ENCODE peak calls at places on chromosome 2, in seven cellular contexts. One of them, this sample, is unnamed.

GRCh38 chr2:183244300-183244849 is 120.1 kb downstream of the NUP35 start:
- DNase-seq in AG10803: no peak
- DNase-seq in WERI-Rb-1: no peak
- DNase-seq in neural progenitor cell: peak
- DNase-seq in cardiac muscle cell: no peak
- DNase-seq in ovary: no peak
- DNase-seq in fibroblast of mammary gland: no peak
- DNase-seq in this sample: no peak

GRCh38 chr2:138752231-138752956 is 27.8 kb downstream of the NXPH2 start:
- DNase-seq in neural progenitor cell: no peak
- DNase-seq in cardiac muscle cell: no peak
- DNase-seq in AG10803: no peak
- DNase-seq in fibroblast of mammary gland: no peak
- DNase-seq in ovary: no peak
- DNase-seq in WERI-Rb-1: no peak
- DNase-seq in this sample: peak

GRCh38 chr2:160271166-160272086 is 71.4 kb upstream of the ITGB6 start:
- DNase-seq in AG10803: no peak
- DNase-seq in fibroblast of mammary gland: no peak
- DNase-seq in neural progenitor cell: peak
- DNase-seq in cardiac muscle cell: peak
- DNase-seq in WERI-Rb-1: no peak
- DNase-seq in ovary: peak
- DNase-seq in this sample: no peak

GRCh38 chr2:10084956-10085851 is 5.0 kb upstream of the CYS1 start:
- DNase-seq in fibroblast of mammary gland: no peak
- DNase-seq in WERI-Rb-1: no peak
- DNase-seq in neural progenitor cell: no peak
- DNase-seq in AG10803: no peak
- DNase-seq in cardiac muscle cell: no peak
- DNase-seq in ovary: no peak
- DNase-seq in this sample: no peak

GRCh38 chr2:109098251-109098920 is 30.6 kb upstream of the SH3RF3 start:
- DNase-seq in WERI-Rb-1: no peak
- DNase-seq in cardiac muscle cell: no peak
- DNase-seq in neural progenitor cell: peak
- DNase-seq in ovary: no peak
- DNase-seq in fibroblast of mammary gland: peak
- DNase-seq in AG10803: no peak
- DNase-seq in this sample: peak

GRCh38 chr2:63842149-63843061 is 709 bp downstream of the UGP2 start:
- DNase-seq in AG10803: peak
- DNase-seq in WERI-Rb-1: no peak
- DNase-seq in fibroblast of mammary gland: peak
- DNase-seq in ovary: peak
- DNase-seq in cardiac muscle cell: peak
- DNase-seq in neural progenitor cell: peak
- DNase-seq in this sample: peak

GRCh38 chr2:37820471-37820991 is 104.6 kb upstream of the RMDN2 start:
- DNase-seq in WERI-Rb-1: no peak
- DNase-seq in ovary: no peak
- DNase-seq in neural progenitor cell: no peak
- DNase-seq in AG10803: peak
- DNase-seq in fibroblast of mammary gland: peak
- DNase-seq in cardiac muscle cell: no peak
- DNase-seq in this sample: no peak

GRCh38 chr2:166238176-166238575 is 110.4 kb upstream of the SCN1A start:
- DNase-seq in fibroblast of mammary gland: no peak
- DNase-seq in neural progenitor cell: no peak
- DNase-seq in cardiac muscle cell: no peak
- DNase-seq in ovary: no peak
- DNase-seq in WERI-Rb-1: no peak
- DNase-seq in AG10803: no peak
- DNase-seq in this sample: no peak

GRCh38 chr2:105744091-105744908 is 412 bp upstream of the NCK2 start:
- DNase-seq in fibroblast of mammary gland: no peak
- DNase-seq in WERI-Rb-1: peak
- DNase-seq in cardiac muscle cell: peak
- DNase-seq in neural progenitor cell: peak
- DNase-seq in ovary: peak
- DNase-seq in AG10803: peak
- DNase-seq in this sample: peak

GRCh38 chr2:189486237-189486770 is 45.0 kb downstream of the WDR75 start:
- DNase-seq in WERI-Rb-1: no peak
- DNase-seq in neural progenitor cell: no peak
- DNase-seq in cardiac muscle cell: no peak
- DNase-seq in AG10803: no peak
- DNase-seq in fibroblast of mammary gland: no peak
- DNase-seq in ovary: no peak
- DNase-seq in this sample: peak

GRCh38 chr2:84697895-84698294 is 181.6 kb downstream of the DNAH6 start:
- DNase-seq in fibroblast of mammary gland: no peak
- DNase-seq in cardiac muscle cell: no peak
- DNase-seq in ovary: no peak
- DNase-seq in WERI-Rb-1: no peak
- DNase-seq in neural progenitor cell: no peak
- DNase-seq in AG10803: peak
- DNase-seq in this sample: peak

GRCh38 chr2:156580501-156580900 is 144.3 kb downstream of the GPD2 start:
- DNase-seq in fibroblast of mammary gland: no peak
- DNase-seq in WERI-Rb-1: no peak
- DNase-seq in ovary: no peak
- DNase-seq in cardiac muscle cell: no peak
- DNase-seq in neural progenitor cell: no peak
- DNase-seq in AG10803: no peak
- DNase-seq in this sample: no peak

GRCh38 chr2:175207741-175208438 is 26.4 kb upstream of the ATP5MC3 start:
- DNase-seq in cardiac muscle cell: no peak
- DNase-seq in neural progenitor cell: no peak
- DNase-seq in ovary: no peak
- DNase-seq in WERI-Rb-1: no peak
- DNase-seq in AG10803: peak
- DNase-seq in fibroblast of mammary gland: no peak
- DNase-seq in this sample: no peak

GRCh38 chr2:186848873-186849578 is at the start of gene ZSWIM2:
- DNase-seq in AG10803: peak
- DNase-seq in fibroblast of mammary gland: peak
- DNase-seq in neural progenitor cell: peak
- DNase-seq in cardiac muscle cell: peak
- DNase-seq in ovary: peak
- DNase-seq in WERI-Rb-1: peak
- DNase-seq in this sample: peak

GRCh38 chr2:150188177-150188576 is 299.3 kb downstream of the RND3 start:
- DNase-seq in WERI-Rb-1: no peak
- DNase-seq in AG10803: peak
- DNase-seq in neural progenitor cell: no peak
- DNase-seq in cardiac muscle cell: no peak
- DNase-seq in ovary: no peak
- DNase-seq in fibroblast of mammary gland: peak
- DNase-seq in this sample: no peak
- TF ChIP-seq CTCF in WERI-Rb-1: no peak
- TF ChIP-seq CTCF in AG10803: no peak
- TF ChIP-seq CTCF in neural progenitor cell: no peak
- TF ChIP-seq CTCF in cardiac muscle cell: no peak
- TF ChIP-seq CTCF in ovary: no peak
- TF ChIP-seq CTCF in fibroblast of mammary gland: no peak
- TF ChIP-seq CTCF in this sample: no peak

GRCh38 chr2:232632904-232633412 is 446 bp upstream of the EFHD1 start:
- DNase-seq in cardiac muscle cell: no peak
- DNase-seq in ovary: peak
- DNase-seq in WERI-Rb-1: no peak
- DNase-seq in AG10803: no peak
- DNase-seq in fibroblast of mammary gland: peak
- DNase-seq in neural progenitor cell: peak
- DNase-seq in this sample: no peak

GRCh38 chr2:232629201-232629475 is 4.3 kb upstream of the EFHD1 start:
- DNase-seq in ovary: no peak
- DNase-seq in fibroblast of mammary gland: no peak
- DNase-seq in WERI-Rb-1: no peak
- DNase-seq in neural progenitor cell: no peak
- DNase-seq in AG10803: no peak
- DNase-seq in cardiac muscle cell: no peak
- DNase-seq in this sample: no peak

GRCh38 chr2:232634319-232635150 is 1.1 kb downstream of the EFHD1 start:
- DNase-seq in ovary: peak
- DNase-seq in AG10803: peak
- DNase-seq in fibroblast of mammary gland: no peak
- DNase-seq in neural progenitor cell: peak
- DNase-seq in WERI-Rb-1: no peak
- DNase-seq in cardiac muscle cell: peak
- DNase-seq in this sample: no peak

GRCh38 chr2:232633413-232634318 is at the start of gene EFHD1:
- DNase-seq in neural progenitor cell: peak
- DNase-seq in ovary: peak
- DNase-seq in WERI-Rb-1: peak
- DNase-seq in cardiac muscle cell: peak
- DNase-seq in AG10803: peak
- DNase-seq in fibroblast of mammary gland: peak
- DNase-seq in this sample: peak

DNA sequence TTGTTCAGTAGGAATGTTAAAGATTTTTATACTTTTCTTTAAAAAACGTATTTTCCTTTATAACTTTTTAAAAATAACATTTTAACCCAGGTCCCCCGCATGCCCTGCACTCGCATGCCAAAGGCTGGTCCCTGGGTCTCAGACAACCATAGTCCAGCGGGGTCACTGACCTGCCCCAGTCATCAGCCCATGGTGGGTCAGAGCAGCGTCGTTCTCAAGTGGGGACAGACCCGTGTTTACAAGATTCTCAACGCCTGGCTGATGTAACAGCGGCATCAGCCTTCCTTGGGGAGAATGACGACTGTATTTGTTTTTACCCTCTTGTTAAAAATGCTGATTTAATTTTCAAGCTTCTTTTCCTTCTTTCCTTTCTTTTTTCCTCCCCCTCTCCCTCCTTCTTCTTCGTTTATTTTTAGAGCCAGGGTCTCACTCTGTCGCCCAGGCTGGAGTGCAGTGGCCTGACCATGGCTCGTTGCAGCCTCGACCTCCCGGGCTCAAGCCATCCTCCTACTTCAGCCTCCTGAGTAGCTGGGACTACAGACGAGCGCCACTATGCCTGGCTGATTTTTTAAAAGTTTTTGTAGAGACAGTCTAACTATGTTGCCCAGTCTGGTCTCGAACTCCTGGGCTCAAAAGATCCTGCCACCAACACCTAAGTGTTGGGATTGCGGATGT is 1.0 kb upstream of the EFHD1 start:
- DNase-seq in AG10803: no peak
- DNase-seq in ovary: peak
- DNase-seq in fibroblast of mammary gland: no peak
- DNase-seq in neural progenitor cell: no peak
- DNase-seq in WERI-Rb-1: no peak
- DNase-seq in cardiac muscle cell: no peak
- DNase-seq in this sample: no peak
- H3K4me3 ChIP-seq in AG10803: peak
- H3K4me3 ChIP-seq in ovary: peak
- H3K4me3 ChIP-seq in fibroblast of mammary gland: peak
- H3K4me3 ChIP-seq in neural progenitor cell: peak
- H3K4me3 ChIP-seq in WERI-Rb-1: peak
- H3K4me3 ChIP-seq in cardiac muscle cell: no peak
- H3K4me3 ChIP-seq in this sample: peak

GRCh38 chr2:230043461-230043860 is 25.3 kb downstream of the SLC16A14 start:
- DNase-seq in fibroblast of mammary gland: no peak
- DNase-seq in ovary: no peak
- DNase-seq in WERI-Rb-1: no peak
- DNase-seq in cardiac muscle cell: no peak
- DNase-seq in AG10803: no peak
- DNase-seq in neural progenitor cell: no peak
- DNase-seq in this sample: no peak
- TF ChIP-seq CTCF in fibroblast of mammary gland: no peak
- TF ChIP-seq CTCF in ovary: no peak
- TF ChIP-seq CTCF in WERI-Rb-1: no peak
- TF ChIP-seq CTCF in cardiac muscle cell: no peak
- TF ChIP-seq CTCF in AG10803: no peak
- TF ChIP-seq CTCF in neural progenitor cell: no peak
- TF ChIP-seq CTCF in this sample: no peak

GRCh38 chr2:30192327-30192726 is 39.0 kb upstream of the LBH start:
- DNase-seq in cardiac muscle cell: peak
- DNase-seq in AG10803: no peak
- DNase-seq in neural progenitor cell: no peak
- DNase-seq in fibroblast of mammary gland: no peak
- DNase-seq in ovary: no peak
- DNase-seq in WERI-Rb-1: no peak
- DNase-seq in this sample: no peak

GRCh38 chr2:30197570-30197969 is 33.8 kb upstream of the LBH start:
- DNase-seq in AG10803: no peak
- DNase-seq in fibroblast of mammary gland: no peak
- DNase-seq in WERI-Rb-1: peak
- DNase-seq in cardiac muscle cell: no peak
- DNase-seq in neural progenitor cell: peak
- DNase-seq in ovary: no peak
- DNase-seq in this sample: no peak

GRCh38 chr2:30194421-30194820 is 36.9 kb upstream of the LBH start:
- DNase-seq in cardiac muscle cell: no peak
- DNase-seq in fibroblast of mammary gland: no peak
- DNase-seq in AG10803: no peak
- DNase-seq in WERI-Rb-1: peak
- DNase-seq in ovary: no peak
- DNase-seq in neural progenitor cell: no peak
- DNase-seq in this sample: no peak

GRCh38 chr2:30193104-30193681 is 38.1 kb upstream of the LBH start:
- DNase-seq in WERI-Rb-1: peak
- DNase-seq in fibroblast of mammary gland: peak
- DNase-seq in cardiac muscle cell: no peak
- DNase-seq in ovary: no peak
- DNase-seq in neural progenitor cell: no peak
- DNase-seq in AG10803: no peak
- DNase-seq in this sample: no peak

DNA sequence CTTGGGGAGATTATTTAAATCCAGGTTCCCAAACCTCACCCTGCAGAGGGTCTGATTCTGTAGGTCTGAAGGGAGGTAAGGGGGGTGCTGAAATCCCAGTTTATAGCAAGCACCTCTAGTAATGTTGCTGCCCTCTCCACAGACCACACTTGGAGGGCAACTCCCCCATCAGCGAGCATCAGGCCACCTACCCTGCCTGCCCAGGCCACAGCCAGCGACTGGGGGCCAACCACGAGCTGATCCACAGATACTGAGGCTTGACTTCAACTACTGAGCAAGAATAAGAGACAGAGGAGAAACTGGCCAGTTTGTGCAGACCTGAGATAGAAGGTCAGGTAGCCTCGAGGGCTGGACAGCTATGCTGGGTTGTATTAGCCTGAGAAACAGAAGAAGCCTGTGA is 36.3 kb upstream of the LBH start:
- DNase-seq in ovary: no peak
- DNase-seq in cardiac muscle cell: no peak
- DNase-seq in AG10803: no peak
- DNase-seq in fibroblast of mammary gland: no peak
- DNase-seq in neural progenitor cell: no peak
- DNase-seq in WERI-Rb-1: peak
- DNase-seq in this sample: no peak
- H3K4me3 ChIP-seq in ovary: no peak
- H3K4me3 ChIP-seq in cardiac muscle cell: no peak
- H3K4me3 ChIP-seq in AG10803: no peak
- H3K4me3 ChIP-seq in fibroblast of mammary gland: no peak
- H3K4me3 ChIP-seq in neural progenitor cell: no peak
- H3K4me3 ChIP-seq in WERI-Rb-1: no peak
- H3K4me3 ChIP-seq in this sample: no peak

This sample was measured in epithelial cell of esophagus.